ENCODE peak calls at places on chromosomes 13 and 19, in six cellular contexts. One of them, this sample, is unnamed.

GRCh38 chr19:7454998-7455397 is 33.8 kb downstream of the PEX11G start:
- DNase-seq in HepG2: no peak
- DNase-seq in endothelial cell of umbilical vein: no peak
- DNase-seq in GM12878: no peak
- DNase-seq in NB4: no peak
- DNase-seq in K562: no peak
- DNase-seq in this sample: no peak

GRCh38 chr13:107866666-107867623 is 348.4 kb downstream of the LIG4 start:
- DNase-seq in K562: peak
- DNase-seq in NB4: no peak
- DNase-seq in endothelial cell of umbilical vein: peak
- DNase-seq in HepG2: no peak
- DNase-seq in GM12878: no peak
- DNase-seq in this sample: no peak

GRCh38 chr19:46068345-46069258 is 27.8 kb upstream of the IGFL4 start:
- DNase-seq in NB4: peak
- DNase-seq in HepG2: peak
- DNase-seq in GM12878: no peak
- DNase-seq in endothelial cell of umbilical vein: peak
- DNase-seq in K562: no peak
- DNase-seq in this sample: peak

GRCh38 chr13:20332361-20333096 is 100.4 kb upstream of the GJB6 start:
- DNase-seq in HepG2: no peak
- DNase-seq in K562: no peak
- DNase-seq in endothelial cell of umbilical vein: no peak
- DNase-seq in NB4: no peak
- DNase-seq in GM12878: no peak
- DNase-seq in this sample: no peak

GRCh38 chr13:104571161-104571889 is 1505.1 kb upstream of the SLC10A2 start:
- DNase-seq in K562: peak
- DNase-seq in GM12878: no peak
- DNase-seq in endothelial cell of umbilical vein: peak
- DNase-seq in NB4: peak
- DNase-seq in HepG2: peak
- DNase-seq in this sample: peak

GRCh38 chr19:55703790-55704215 is 28.8 kb downstream of the EPN1 start:
- DNase-seq in K562: peak
- DNase-seq in HepG2: no peak
- DNase-seq in endothelial cell of umbilical vein: peak
- DNase-seq in GM12878: no peak
- DNase-seq in NB4: peak
- DNase-seq in this sample: no peak

GRCh38 chr19:33868821-33869412 is 72.2 kb downstream of the KCTD15 start:
- DNase-seq in HepG2: no peak
- DNase-seq in endothelial cell of umbilical vein: peak
- DNase-seq in NB4: no peak
- DNase-seq in GM12878: no peak
- DNase-seq in K562: no peak
- DNase-seq in this sample: no peak

GRCh38 chr19:1189419-1189818 is 15.4 kb upstream of the SBNO2 start:
- DNase-seq in endothelial cell of umbilical vein: no peak
- DNase-seq in NB4: peak
- DNase-seq in K562: peak
- DNase-seq in HepG2: no peak
- DNase-seq in GM12878: no peak
- DNase-seq in this sample: peak

GRCh38 chr19:22426901-22427300 is 4.8 kb upstream of the ZNF98 start:
- DNase-seq in GM12878: no peak
- DNase-seq in K562: no peak
- DNase-seq in HepG2: no peak
- DNase-seq in endothelial cell of umbilical vein: no peak
- DNase-seq in NB4: no peak
- DNase-seq in this sample: no peak

GRCh38 chr13:99656843-99657506 is 155.7 kb downstream of the TM9SF2 start:
- DNase-seq in GM12878: no peak
- DNase-seq in endothelial cell of umbilical vein: no peak
- DNase-seq in HepG2: no peak
- DNase-seq in K562: no peak
- DNase-seq in NB4: no peak
- DNase-seq in this sample: peak

GRCh38 chr13:36840718-36841250 is 21.8 kb downstream of the RFXAP start:
- DNase-seq in HepG2: no peak
- DNase-seq in endothelial cell of umbilical vein: no peak
- DNase-seq in GM12878: no peak
- DNase-seq in NB4: no peak
- DNase-seq in K562: no peak
- DNase-seq in this sample: no peak

GRCh38 chr13:80224468-80224867 is 116.5 kb downstream of the SPRY2 start:
- DNase-seq in endothelial cell of umbilical vein: peak
- DNase-seq in K562: no peak
- DNase-seq in NB4: peak
- DNase-seq in GM12878: no peak
- DNase-seq in HepG2: no peak
- DNase-seq in this sample: no peak

GRCh38 chr19:47895165-47895782 is 9.2 kb upstream of the SULT2A1 start:
- DNase-seq in HepG2: peak
- DNase-seq in endothelial cell of umbilical vein: no peak
- DNase-seq in GM12878: no peak
- DNase-seq in K562: no peak
- DNase-seq in NB4: no peak
- DNase-seq in this sample: no peak

GRCh38 chr19:35216833-35217707 is 11.5 kb downstream of the FAM187B start:
- DNase-seq in K562: peak
- DNase-seq in endothelial cell of umbilical vein: no peak
- DNase-seq in NB4: no peak
- DNase-seq in GM12878: no peak
- DNase-seq in HepG2: no peak
- DNase-seq in this sample: no peak

GRCh38 chr19:35973487-35973886 is 21.5 kb upstream of the SDHAF1 start:
- DNase-seq in K562: no peak
- DNase-seq in GM12878: no peak
- DNase-seq in HepG2: no peak
- DNase-seq in NB4: peak
- DNase-seq in endothelial cell of umbilical vein: no peak
- DNase-seq in this sample: no peak

GRCh38 chr19:2123682-2124387 is 27.1 kb downstream of the IZUMO4 start:
- DNase-seq in endothelial cell of umbilical vein: no peak
- DNase-seq in NB4: peak
- DNase-seq in K562: peak
- DNase-seq in GM12878: no peak
- DNase-seq in HepG2: no peak
- DNase-seq in this sample: no peak

GRCh38 chr19:343941-344624 is 513 bp downstream of the MIER2 start:
- DNase-seq in NB4: no peak
- DNase-seq in HepG2: no peak
- DNase-seq in K562: peak
- DNase-seq in GM12878: no peak
- DNase-seq in endothelial cell of umbilical vein: peak
- DNase-seq in this sample: peak

DNA sequence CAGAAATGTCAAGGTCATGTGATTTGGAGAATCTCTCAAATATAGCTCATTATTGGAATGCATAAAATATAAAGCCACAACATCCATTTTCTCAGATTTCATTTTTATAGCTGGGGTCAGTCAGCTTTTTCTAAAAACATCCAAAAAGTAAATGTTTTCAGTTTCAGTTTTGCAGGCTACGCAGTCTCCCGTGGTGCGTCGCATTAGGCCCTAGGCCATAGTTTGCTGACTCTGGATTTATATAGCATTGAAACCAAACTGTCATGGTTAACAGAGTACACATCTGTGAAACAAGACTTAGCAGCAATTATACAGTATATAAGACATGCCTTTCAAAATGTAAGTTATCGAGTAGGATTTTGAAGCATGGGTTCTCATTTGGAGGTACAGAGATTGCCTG is 140.0 kb downstream of the IRS2 start:
- DNase-seq in GM12878: peak
- DNase-seq in HepG2: no peak
- DNase-seq in endothelial cell of umbilical vein: no peak
- DNase-seq in NB4: no peak
- DNase-seq in K562: no peak
- DNase-seq in this sample: no peak
- TF ChIP-seq MYC in GM12878: no peak
- TF ChIP-seq MYC in HepG2: no peak
- TF ChIP-seq MYC in endothelial cell of umbilical vein: no peak
- TF ChIP-seq MYC in NB4: no peak
- TF ChIP-seq MYC in K562: no peak
- TF ChIP-seq MYC in this sample: no peak

DNA sequence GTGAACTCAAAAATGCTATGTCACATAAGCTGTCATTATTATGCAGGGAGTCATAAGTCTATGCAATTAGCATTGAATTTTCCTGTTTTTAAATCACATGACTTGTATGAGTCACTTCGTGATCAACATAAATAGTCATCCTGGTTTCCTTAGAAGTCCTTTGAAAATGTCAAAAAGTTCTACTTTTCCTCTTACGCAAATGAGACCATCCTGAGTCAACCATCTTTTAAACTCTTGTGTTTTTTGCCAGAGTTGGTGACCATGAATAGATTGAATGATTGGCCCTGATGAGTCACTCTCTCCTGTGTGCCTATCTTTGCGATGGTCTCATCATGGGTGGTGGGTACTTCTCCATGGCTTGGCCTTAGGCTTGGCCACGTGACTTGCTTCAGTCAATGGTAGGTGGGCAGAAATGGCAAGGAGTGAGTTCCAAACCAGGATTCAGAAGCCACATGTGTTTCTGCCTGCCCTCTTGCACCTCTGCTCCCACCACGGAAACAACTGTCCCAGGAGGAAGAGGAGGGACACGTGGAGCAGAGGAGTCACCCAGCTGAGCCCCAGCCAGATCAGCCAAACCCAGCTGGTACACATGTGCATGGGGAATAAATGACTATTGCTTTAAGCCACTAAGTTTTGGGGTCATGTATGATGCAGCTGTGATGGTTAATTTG is 123.5 kb upstream of the CACNA1A start:
- DNase-seq in K562: no peak
- DNase-seq in GM12878: no peak
- DNase-seq in NB4: peak
- DNase-seq in HepG2: no peak
- DNase-seq in endothelial cell of umbilical vein: no peak
- DNase-seq in this sample: no peak
- TF ChIP-seq MYC in K562: no peak
- TF ChIP-seq MYC in GM12878: no peak
- TF ChIP-seq MYC in NB4: no peak
- TF ChIP-seq MYC in HepG2: no peak
- TF ChIP-seq MYC in endothelial cell of umbilical vein: no peak
- TF ChIP-seq MYC in this sample: no peak

GRCh38 chr13:66656050-66656449 is 574.1 kb downstream of the PCDH9 start:
- DNase-seq in endothelial cell of umbilical vein: peak
- DNase-seq in K562: no peak
- DNase-seq in HepG2: no peak
- DNase-seq in GM12878: no peak
- DNase-seq in NB4: no peak
- DNase-seq in this sample: peak

GRCh38 chr13:66660013-66660804 is 569.9 kb downstream of the PCDH9 start:
- DNase-seq in K562: no peak
- DNase-seq in NB4: no peak
- DNase-seq in endothelial cell of umbilical vein: peak
- DNase-seq in GM12878: no peak
- DNase-seq in HepG2: no peak
- DNase-seq in this sample: no peak

GRCh38 chr13:66657165-66657895 is 572.8 kb downstream of the PCDH9 start:
- DNase-seq in NB4: no peak
- DNase-seq in HepG2: peak
- DNase-seq in GM12878: no peak
- DNase-seq in K562: no peak
- DNase-seq in endothelial cell of umbilical vein: peak
- DNase-seq in this sample: peak

GRCh38 chr13:66661336-66661735 is 568.8 kb downstream of the PCDH9 start:
- DNase-seq in HepG2: no peak
- DNase-seq in GM12878: no peak
- DNase-seq in endothelial cell of umbilical vein: no peak
- DNase-seq in NB4: no peak
- DNase-seq in K562: no peak
- DNase-seq in this sample: no peak

GRCh38 chr13:66659291-66660012 is 570.7 kb downstream of the PCDH9 start:
- DNase-seq in K562: no peak
- DNase-seq in NB4: no peak
- DNase-seq in HepG2: no peak
- DNase-seq in endothelial cell of umbilical vein: no peak
- DNase-seq in GM12878: no peak
- DNase-seq in this sample: no peak
- TF ChIP-seq MYC in K562: no peak
- TF ChIP-seq MYC in NB4: no peak
- TF ChIP-seq MYC in HepG2: no peak
- TF ChIP-seq MYC in endothelial cell of umbilical vein: no peak
- TF ChIP-seq MYC in GM12878: no peak
- TF ChIP-seq MYC in this sample: no peak

GRCh38 chr19:49442354-49442753 is 1.0 kb upstream of the SLC17A7 start:
- DNase-seq in NB4: no peak
- DNase-seq in endothelial cell of umbilical vein: no peak
- DNase-seq in HepG2: no peak
- DNase-seq in GM12878: no peak
- DNase-seq in K562: no peak
- DNase-seq in this sample: peak
- TF ChIP-seq MYC in NB4: no peak
- TF ChIP-seq MYC in endothelial cell of umbilical vein: no peak
- TF ChIP-seq MYC in HepG2: no peak
- TF ChIP-seq MYC in GM12878: no peak
- TF ChIP-seq MYC in K562: no peak
- TF ChIP-seq MYC in this sample: no peak

GRCh38 chr19:53161123-53161522 is 2.3 kb upstream of the ZNF347 start:
- DNase-seq in NB4: peak
- DNase-seq in K562: peak
- DNase-seq in endothelial cell of umbilical vein: no peak
- DNase-seq in GM12878: no peak
- DNase-seq in HepG2: no peak
- DNase-seq in this sample: no peak
- TF ChIP-seq MYC in NB4: no peak
- TF ChIP-seq MYC in K562: no peak
- TF ChIP-seq MYC in endothelial cell of umbilical vein: no peak
- TF ChIP-seq MYC in GM12878: no peak
- TF ChIP-seq MYC in HepG2: no peak
- TF ChIP-seq MYC in this sample: no peak

GRCh38 chr13:38093425-38093824 is 223.9 kb upstream of the TRPC4 start:
- DNase-seq in GM12878: no peak
- DNase-seq in endothelial cell of umbilical vein: no peak
- DNase-seq in HepG2: no peak
- DNase-seq in K562: no peak
- DNase-seq in NB4: no peak
- DNase-seq in this sample: no peak

GRCh38 chr13:38086721-38087120 is 217.1 kb upstream of the TRPC4 start:
- DNase-seq in HepG2: no peak
- DNase-seq in GM12878: no peak
- DNase-seq in endothelial cell of umbilical vein: no peak
- DNase-seq in NB4: no peak
- DNase-seq in K562: no peak
- DNase-seq in this sample: no peak

GRCh38 chr13:38086013-38086412 is 216.4 kb upstream of the TRPC4 start:
- DNase-seq in GM12878: no peak
- DNase-seq in HepG2: no peak
- DNase-seq in K562: no peak
- DNase-seq in NB4: no peak
- DNase-seq in endothelial cell of umbilical vein: no peak
- DNase-seq in this sample: no peak

GRCh38 chr13:38090913-38091312 is 221.3 kb upstream of the TRPC4 start:
- DNase-seq in HepG2: no peak
- DNase-seq in NB4: peak
- DNase-seq in endothelial cell of umbilical vein: no peak
- DNase-seq in GM12878: no peak
- DNase-seq in K562: peak
- DNase-seq in this sample: no peak
- TF ChIP-seq MYC in HepG2: no peak
- TF ChIP-seq MYC in NB4: no peak
- TF ChIP-seq MYC in endothelial cell of umbilical vein: no peak
- TF ChIP-seq MYC in GM12878: no peak
- TF ChIP-seq MYC in K562: no peak
- TF ChIP-seq MYC in this sample: no peak

This sample was measured in A549.